ENCODE peak calls at places on chromosomes 3 and 15, in five cellular contexts. One of them, this sample, is unnamed.

GRCh38 chr15:74228723-74229081 is 7.4 kb upstream of the CCDC33 start:
- DNase-seq in astrocyte of the cerebellum: no peak
- DNase-seq in heart right ventricle: no peak
- DNase-seq in foreskin fibroblast: no peak
- DNase-seq in cardiac muscle cell: peak
- DNase-seq in this sample: no peak

GRCh38 chr15:52651114-52651513 is 28.1 kb downstream of the ATOSA start:
- DNase-seq in astrocyte of the cerebellum: no peak
- DNase-seq in heart right ventricle: no peak
- DNase-seq in foreskin fibroblast: no peak
- DNase-seq in cardiac muscle cell: no peak
- DNase-seq in this sample: no peak

GRCh38 chr3:138459619-138460535 is 25.5 kb downstream of the ESYT3 start:
- DNase-seq in astrocyte of the cerebellum: no peak
- DNase-seq in heart right ventricle: no peak
- DNase-seq in foreskin fibroblast: no peak
- DNase-seq in cardiac muscle cell: no peak
- DNase-seq in this sample: no peak

GRCh38 chr3:146577662-146578061 is 27.5 kb downstream of the PLSCR5 start:
- DNase-seq in astrocyte of the cerebellum: peak
- DNase-seq in heart right ventricle: no peak
- DNase-seq in foreskin fibroblast: peak
- DNase-seq in cardiac muscle cell: peak
- DNase-seq in this sample: no peak

GRCh38 chr15:82018201-82018600 is 27.6 kb downstream of the MEX3B start:
- DNase-seq in astrocyte of the cerebellum: no peak
- DNase-seq in heart right ventricle: no peak
- DNase-seq in foreskin fibroblast: no peak
- DNase-seq in cardiac muscle cell: no peak
- DNase-seq in this sample: no peak

GRCh38 chr3:40583691-40584090 is 58.9 kb downstream of the ZNF621 start:
- DNase-seq in astrocyte of the cerebellum: no peak
- DNase-seq in heart right ventricle: peak
- DNase-seq in foreskin fibroblast: no peak
- DNase-seq in cardiac muscle cell: peak
- DNase-seq in this sample: no peak

GRCh38 chr3:72997421-72997961 is 880 bp downstream of the PPP4R2 start:
- DNase-seq in astrocyte of the cerebellum: peak
- DNase-seq in heart right ventricle: no peak
- DNase-seq in foreskin fibroblast: peak
- DNase-seq in cardiac muscle cell: peak
- DNase-seq in this sample: no peak

GRCh38 chr3:137767146-137768020 is 3.3 kb downstream of the SOX14 start:
- DNase-seq in astrocyte of the cerebellum: no peak
- DNase-seq in heart right ventricle: no peak
- DNase-seq in foreskin fibroblast: no peak
- DNase-seq in cardiac muscle cell: no peak
- DNase-seq in this sample: no peak

GRCh38 chr3:53803124-53803815 is 42.9 kb downstream of the CHDH start:
- DNase-seq in astrocyte of the cerebellum: no peak
- DNase-seq in heart right ventricle: no peak
- DNase-seq in foreskin fibroblast: no peak
- DNase-seq in cardiac muscle cell: no peak
- DNase-seq in this sample: no peak

GRCh38 chr3:64023187-64023860 is at the start of gene PSMD6:
- DNase-seq in astrocyte of the cerebellum: peak
- DNase-seq in heart right ventricle: peak
- DNase-seq in foreskin fibroblast: peak
- DNase-seq in cardiac muscle cell: peak
- DNase-seq in this sample: no peak

GRCh38 chr3:124221286-124221821 is 229.4 kb upstream of the ROPN1 start:
- DNase-seq in astrocyte of the cerebellum: no peak
- DNase-seq in heart right ventricle: no peak
- DNase-seq in foreskin fibroblast: no peak
- DNase-seq in cardiac muscle cell: no peak
- DNase-seq in this sample: no peak

GRCh38 chr3:187025254-187025655 is 94.9 kb downstream of the ST6GAL1 start:
- DNase-seq in astrocyte of the cerebellum: no peak
- DNase-seq in heart right ventricle: no peak
- DNase-seq in foreskin fibroblast: no peak
- DNase-seq in cardiac muscle cell: no peak
- DNase-seq in this sample: no peak

GRCh38 chr15:52255008-52255407 is 40.6 kb downstream of the MYO5C start:
- DNase-seq in astrocyte of the cerebellum: peak
- DNase-seq in heart right ventricle: no peak
- DNase-seq in foreskin fibroblast: peak
- DNase-seq in cardiac muscle cell: no peak
- DNase-seq in this sample: no peak

GRCh38 chr15:28133281-28133680 is 34.2 kb upstream of the OCA2 start:
- DNase-seq in astrocyte of the cerebellum: no peak
- DNase-seq in heart right ventricle: no peak
- DNase-seq in foreskin fibroblast: no peak
- DNase-seq in cardiac muscle cell: no peak
- DNase-seq in this sample: no peak

GRCh38 chr3:161413127-161413854 is 42.0 kb upstream of the SPTSSB start:
- DNase-seq in astrocyte of the cerebellum: peak
- DNase-seq in heart right ventricle: peak
- DNase-seq in foreskin fibroblast: peak
- DNase-seq in cardiac muscle cell: no peak
- DNase-seq in this sample: no peak

GRCh38 chr3:32684029-32684799 is 774 bp upstream of the CNOT10 start:
- DNase-seq in astrocyte of the cerebellum: no peak
- DNase-seq in heart right ventricle: no peak
- DNase-seq in foreskin fibroblast: no peak
- DNase-seq in cardiac muscle cell: no peak
- DNase-seq in this sample: no peak

GRCh38 chr3:37477275-37477674 is 302.9 kb upstream of the LRRFIP2 start:
- DNase-seq in astrocyte of the cerebellum: no peak
- DNase-seq in heart right ventricle: no peak
- DNase-seq in foreskin fibroblast: no peak
- DNase-seq in cardiac muscle cell: no peak
- DNase-seq in this sample: no peak

GRCh38 chr3:37480003-37480402 is 305.6 kb upstream of the LRRFIP2 start:
- DNase-seq in astrocyte of the cerebellum: no peak
- DNase-seq in heart right ventricle: no peak
- DNase-seq in foreskin fibroblast: no peak
- DNase-seq in cardiac muscle cell: no peak
- DNase-seq in this sample: no peak

GRCh38 chr3:37474936-37475335 is 300.6 kb upstream of the LRRFIP2 start:
- DNase-seq in astrocyte of the cerebellum: no peak
- DNase-seq in heart right ventricle: no peak
- DNase-seq in foreskin fibroblast: no peak
- DNase-seq in cardiac muscle cell: no peak
- DNase-seq in this sample: no peak

GRCh38 chr3:37475435-37475834 is 301.1 kb upstream of the LRRFIP2 start:
- DNase-seq in astrocyte of the cerebellum: no peak
- DNase-seq in heart right ventricle: no peak
- DNase-seq in foreskin fibroblast: no peak
- DNase-seq in cardiac muscle cell: no peak
- DNase-seq in this sample: no peak

DNA sequence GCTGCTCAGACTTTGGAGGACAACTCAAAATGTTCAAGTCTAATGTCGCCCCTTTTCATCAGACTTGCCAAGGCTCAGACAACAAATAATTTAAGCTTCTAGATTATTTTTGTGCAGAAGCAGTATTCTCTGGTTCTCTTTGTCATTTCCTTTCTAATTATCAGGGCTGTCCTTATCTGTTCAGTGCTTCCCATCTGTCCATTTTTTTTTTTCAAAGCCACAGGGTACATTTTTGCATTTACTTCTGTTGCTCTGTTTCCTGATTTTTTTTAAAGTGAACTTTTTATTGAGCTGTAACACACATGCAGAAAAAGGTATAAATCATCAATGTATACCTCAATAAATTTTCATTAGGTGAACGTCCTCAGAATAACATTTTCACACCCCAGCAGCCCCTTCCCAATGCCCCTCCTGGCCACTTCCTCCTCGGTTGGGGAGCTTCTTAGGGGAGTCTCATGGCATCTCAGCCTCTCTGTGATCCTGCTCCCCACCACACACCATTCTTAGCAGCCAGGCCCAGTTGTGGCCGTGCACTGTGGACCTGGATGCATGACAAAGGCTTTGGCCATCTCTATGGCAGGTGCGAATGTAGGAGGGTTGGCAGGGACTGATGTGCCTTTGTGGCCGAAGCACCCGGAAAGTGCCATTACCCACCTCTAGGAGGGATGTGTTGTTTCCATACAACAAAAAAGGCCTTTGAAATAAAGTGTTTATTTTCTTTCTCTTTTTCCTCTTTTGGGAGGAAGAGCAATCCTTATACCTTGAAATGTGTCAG is 303.5 kb upstream of the LRRFIP2 start:
- DNase-seq in astrocyte of the cerebellum: no peak
- DNase-seq in heart right ventricle: no peak
- DNase-seq in foreskin fibroblast: no peak
- DNase-seq in cardiac muscle cell: no peak
- DNase-seq in this sample: no peak
- TF ChIP-seq CTCF in astrocyte of the cerebellum: no peak
- TF ChIP-seq CTCF in heart right ventricle: no peak
- TF ChIP-seq CTCF in foreskin fibroblast: no peak
- TF ChIP-seq CTCF in cardiac muscle cell: no peak
- TF ChIP-seq CTCF in this sample: no peak

DNA sequence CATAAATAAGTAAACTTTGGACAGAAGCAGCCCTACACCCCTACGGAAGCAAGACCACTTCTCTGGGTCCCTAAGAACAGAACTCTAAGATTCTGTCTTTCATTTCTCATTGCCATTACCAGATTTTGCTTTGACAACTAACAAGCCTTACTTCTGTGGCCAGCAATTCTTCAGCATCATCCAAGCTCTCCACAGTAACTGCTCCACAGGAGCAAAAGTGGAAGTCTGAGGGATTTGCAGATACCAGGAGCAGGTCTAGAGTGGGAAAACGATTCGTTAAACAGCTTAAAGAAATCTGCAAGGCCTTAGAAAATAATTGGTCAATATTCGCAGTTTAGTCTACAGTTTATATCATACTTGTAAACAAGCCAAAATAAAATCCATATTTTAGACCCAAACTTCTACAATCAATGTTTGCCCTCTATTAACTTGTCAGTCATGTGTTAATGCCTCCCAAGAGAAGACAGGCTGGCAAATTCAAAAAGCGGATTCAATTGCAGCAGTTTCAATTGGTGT is 24.1 kb downstream of the MYH15 start:
- DNase-seq in astrocyte of the cerebellum: no peak
- DNase-seq in heart right ventricle: no peak
- DNase-seq in foreskin fibroblast: no peak
- DNase-seq in cardiac muscle cell: no peak
- DNase-seq in this sample: no peak
- H3K4me3 ChIP-seq in astrocyte of the cerebellum: no peak
- H3K4me3 ChIP-seq in heart right ventricle: peak
- H3K4me3 ChIP-seq in foreskin fibroblast: no peak
- H3K4me3 ChIP-seq in cardiac muscle cell: no peak
- H3K4me3 ChIP-seq in this sample: no peak

GRCh38 chr3:106349191-106349881 is 480.5 kb upstream of the CBLB start:
- DNase-seq in astrocyte of the cerebellum: no peak
- DNase-seq in heart right ventricle: no peak
- DNase-seq in foreskin fibroblast: no peak
- DNase-seq in cardiac muscle cell: no peak
- DNase-seq in this sample: no peak

GRCh38 chr3:106348142-106348690 is 479.4 kb upstream of the CBLB start:
- DNase-seq in astrocyte of the cerebellum: no peak
- DNase-seq in heart right ventricle: no peak
- DNase-seq in foreskin fibroblast: no peak
- DNase-seq in cardiac muscle cell: peak
- DNase-seq in this sample: no peak

GRCh38 chr3:106343841-106344240 is 475.0 kb upstream of the CBLB start:
- DNase-seq in astrocyte of the cerebellum: no peak
- DNase-seq in heart right ventricle: no peak
- DNase-seq in foreskin fibroblast: no peak
- DNase-seq in cardiac muscle cell: no peak
- DNase-seq in this sample: no peak

GRCh38 chr3:106342386-106342785 is 473.6 kb upstream of the CBLB start:
- DNase-seq in astrocyte of the cerebellum: no peak
- DNase-seq in heart right ventricle: no peak
- DNase-seq in foreskin fibroblast: no peak
- DNase-seq in cardiac muscle cell: no peak
- DNase-seq in this sample: no peak

GRCh38 chr3:106345353-106346027 is 476.7 kb upstream of the CBLB start:
- DNase-seq in astrocyte of the cerebellum: peak
- DNase-seq in heart right ventricle: no peak
- DNase-seq in foreskin fibroblast: peak
- DNase-seq in cardiac muscle cell: no peak
- DNase-seq in this sample: peak
- TF ChIP-seq CTCF in astrocyte of the cerebellum: no peak
- TF ChIP-seq CTCF in heart right ventricle: no peak
- TF ChIP-seq CTCF in foreskin fibroblast: no peak
- TF ChIP-seq CTCF in cardiac muscle cell: no peak
- TF ChIP-seq CTCF in this sample: no peak

DNA sequence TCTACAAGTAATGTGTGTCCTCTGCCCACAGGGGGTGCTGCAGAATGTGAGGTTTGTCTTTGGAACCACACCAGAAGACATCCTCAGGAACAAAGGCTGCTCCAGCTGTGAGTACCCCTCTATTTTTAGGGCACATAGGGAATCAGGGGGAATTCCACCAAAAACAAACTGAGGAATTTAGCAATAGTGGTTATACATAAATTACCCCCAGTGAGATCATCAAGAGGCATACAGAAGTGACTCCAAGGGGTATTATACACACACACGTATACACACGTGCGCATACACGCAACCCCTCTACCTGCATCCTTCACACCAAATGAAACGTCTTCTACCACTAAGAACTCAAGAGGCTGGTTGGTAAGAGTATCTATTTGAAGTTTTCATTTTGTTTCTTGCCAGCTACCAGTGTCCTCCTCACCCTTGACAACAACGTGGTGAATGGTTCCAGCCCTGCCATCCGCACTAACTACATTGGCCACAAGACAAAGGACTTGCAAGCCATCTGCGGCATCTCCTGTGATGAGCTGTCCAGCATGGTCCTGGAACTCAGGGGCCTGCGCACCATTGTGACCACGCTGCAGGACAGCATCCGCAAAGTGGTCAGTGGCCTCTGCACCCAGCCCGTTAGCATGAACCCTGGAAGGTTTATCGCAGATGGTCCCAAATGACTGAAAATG is 2.8 kb downstream of the THBS1 start:
- DNase-seq in astrocyte of the cerebellum: no peak
- DNase-seq in heart right ventricle: no peak
- DNase-seq in foreskin fibroblast: peak
- DNase-seq in cardiac muscle cell: peak
- DNase-seq in this sample: peak
- H3K4me3 ChIP-seq in astrocyte of the cerebellum: peak
- H3K4me3 ChIP-seq in heart right ventricle: peak
- H3K4me3 ChIP-seq in foreskin fibroblast: peak
- H3K4me3 ChIP-seq in cardiac muscle cell: no peak
- H3K4me3 ChIP-seq in this sample: peak

GRCh38 chr3:188214442-188214841 is 60.5 kb downstream of the LPP start:
- DNase-seq in astrocyte of the cerebellum: no peak
- DNase-seq in heart right ventricle: no peak
- DNase-seq in foreskin fibroblast: no peak
- DNase-seq in cardiac muscle cell: no peak
- DNase-seq in this sample: no peak

GRCh38 chr3:188209740-188210139 is 55.8 kb downstream of the LPP start:
- DNase-seq in astrocyte of the cerebellum: no peak
- DNase-seq in heart right ventricle: no peak
- DNase-seq in foreskin fibroblast: no peak
- DNase-seq in cardiac muscle cell: no peak
- DNase-seq in this sample: no peak

GRCh38 chr3:188208751-188209433 is 54.9 kb downstream of the LPP start:
- DNase-seq in astrocyte of the cerebellum: no peak
- DNase-seq in heart right ventricle: no peak
- DNase-seq in foreskin fibroblast: peak
- DNase-seq in cardiac muscle cell: no peak
- DNase-seq in this sample: no peak

GRCh38 chr3:188211476-188211875 is 57.5 kb downstream of the LPP start:
- DNase-seq in astrocyte of the cerebellum: no peak
- DNase-seq in heart right ventricle: no peak
- DNase-seq in foreskin fibroblast: no peak
- DNase-seq in cardiac muscle cell: no peak
- DNase-seq in this sample: no peak

GRCh38 chr3:188212308-188212969 is 58.5 kb downstream of the LPP start:
- DNase-seq in astrocyte of the cerebellum: no peak
- DNase-seq in heart right ventricle: no peak
- DNase-seq in foreskin fibroblast: no peak
- DNase-seq in cardiac muscle cell: peak
- DNase-seq in this sample: no peak
- TF ChIP-seq CTCF in astrocyte of the cerebellum: no peak
- TF ChIP-seq CTCF in heart right ventricle: no peak
- TF ChIP-seq CTCF in foreskin fibroblast: no peak
- TF ChIP-seq CTCF in cardiac muscle cell: no peak
- TF ChIP-seq CTCF in this sample: no peak

This sample was measured in BJ.